ENCODE peak calls at places on chromosomes 11 and 22, in six cellular contexts. One of them, this sample, is unnamed.

GRCh38 chr11:117781650-117782049 is 15.4 kb downstream of the DSCAML1 start:
- DNase-seq in fibroblast of lung: no peak
- DNase-seq in hepatocyte: no peak
- DNase-seq in dorsolateral prefrontal cortex: no peak
- DNase-seq in endodermal cell: no peak
- DNase-seq in upper lobe of right lung: no peak
- DNase-seq in this sample: no peak

GRCh38 chr22:38316340-38317236 is 645 bp downstream of the CSNK1E start:
- DNase-seq in fibroblast of lung: peak; percentile 60
- DNase-seq in hepatocyte: peak; percentile 81
- DNase-seq in dorsolateral prefrontal cortex: peak; percentile 82
- DNase-seq in endodermal cell: peak; percentile 74
- DNase-seq in upper lobe of right lung: peak; percentile 89
- DNase-seq in this sample: peak; percentile 61

GRCh38 chr11:130449996-130450419 is 1.6 kb downstream of the ADAMTS15 start:
- DNase-seq in fibroblast of lung: peak; percentile 86
- DNase-seq in hepatocyte: peak; percentile 85
- DNase-seq in dorsolateral prefrontal cortex: peak; percentile 33
- DNase-seq in endodermal cell: peak; percentile 97
- DNase-seq in upper lobe of right lung: peak; percentile 86
- DNase-seq in this sample: peak; percentile 82

GRCh38 chr11:130042093-130042591 is 27.6 kb upstream of the APLP2 start:
- DNase-seq in fibroblast of lung: peak; percentile 90
- DNase-seq in hepatocyte: no peak
- DNase-seq in dorsolateral prefrontal cortex: no peak
- DNase-seq in endodermal cell: no peak
- DNase-seq in upper lobe of right lung: no peak
- DNase-seq in this sample: no peak

GRCh38 chr22:19631899-19632670 is 82.2 kb upstream of the SEPTIN5 start:
- DNase-seq in fibroblast of lung: peak; percentile 39
- DNase-seq in hepatocyte: peak; percentile 46
- DNase-seq in dorsolateral prefrontal cortex: no peak
- DNase-seq in endodermal cell: peak; percentile 89
- DNase-seq in upper lobe of right lung: no peak
- DNase-seq in this sample: no peak

GRCh38 chr11:133907216-133907615 is 49.6 kb downstream of the IGSF9B start:
- DNase-seq in fibroblast of lung: no peak
- DNase-seq in hepatocyte: no peak
- DNase-seq in dorsolateral prefrontal cortex: no peak
- DNase-seq in endodermal cell: no peak
- DNase-seq in upper lobe of right lung: peak; percentile 36
- DNase-seq in this sample: no peak

GRCh38 chr11:119370486-119371046 is 10.9 kb downstream of the USP2 start:
- DNase-seq in fibroblast of lung: no peak
- DNase-seq in hepatocyte: peak; percentile 51
- DNase-seq in dorsolateral prefrontal cortex: no peak
- DNase-seq in endodermal cell: peak; percentile 68
- DNase-seq in upper lobe of right lung: peak; percentile 66
- DNase-seq in this sample: peak; percentile 89

GRCh38 chr11:59918987-59919589 is 19.1 kb upstream of the OOSP1 start:
- DNase-seq in fibroblast of lung: peak; percentile 47
- DNase-seq in hepatocyte: peak; percentile 44
- DNase-seq in dorsolateral prefrontal cortex: no peak
- DNase-seq in endodermal cell: peak; percentile 71
- DNase-seq in upper lobe of right lung: no peak
- DNase-seq in this sample: no peak

GRCh38 chr11:33747969-33748368 is 11.7 kb upstream of the CD59 start:
- DNase-seq in fibroblast of lung: peak; percentile 55
- DNase-seq in hepatocyte: no peak
- DNase-seq in dorsolateral prefrontal cortex: no peak
- DNase-seq in endodermal cell: no peak
- DNase-seq in upper lobe of right lung: no peak
- DNase-seq in this sample: no peak

GRCh38 chr11:128291835-128292234 is 295.5 kb downstream of the ETS1 start:
- DNase-seq in fibroblast of lung: no peak
- DNase-seq in hepatocyte: no peak
- DNase-seq in dorsolateral prefrontal cortex: no peak
- DNase-seq in endodermal cell: no peak
- DNase-seq in upper lobe of right lung: no peak
- DNase-seq in this sample: no peak

GRCh38 chr22:35627267-35628041 is 10.3 kb upstream of the MB start:
- DNase-seq in fibroblast of lung: peak; percentile 89
- DNase-seq in hepatocyte: peak; percentile 92
- DNase-seq in dorsolateral prefrontal cortex: peak; percentile 65
- DNase-seq in endodermal cell: peak; percentile 92
- DNase-seq in upper lobe of right lung: peak; percentile 90
- DNase-seq in this sample: peak; percentile 86

GRCh38 chr11:101126551-101127347 is 2.9 kb downstream of the PGR start:
- DNase-seq in fibroblast of lung: no peak
- DNase-seq in hepatocyte: peak; percentile 8
- DNase-seq in dorsolateral prefrontal cortex: no peak
- DNase-seq in endodermal cell: peak; percentile 67
- DNase-seq in upper lobe of right lung: no peak
- DNase-seq in this sample: peak; percentile 59

GRCh38 chr11:71563401-71563800 is 2.0 kb upstream of the KRTAP5-10 start:
- DNase-seq in fibroblast of lung: peak; percentile 39
- DNase-seq in hepatocyte: peak; percentile 66
- DNase-seq in dorsolateral prefrontal cortex: no peak
- DNase-seq in endodermal cell: peak; percentile 82
- DNase-seq in upper lobe of right lung: no peak
- DNase-seq in this sample: no peak

GRCh38 chr22:42283288-42284229 is 13.1 kb upstream of the TCF20 start:
- DNase-seq in fibroblast of lung: peak; percentile 20
- DNase-seq in hepatocyte: peak; percentile 76
- DNase-seq in dorsolateral prefrontal cortex: peak; percentile 67
- DNase-seq in endodermal cell: peak; percentile 75
- DNase-seq in upper lobe of right lung: peak; percentile 61
- DNase-seq in this sample: peak; percentile 55

GRCh38 chr11:36300651-36301050 is 4.6 kb downstream of the PRR5L start:
- DNase-seq in fibroblast of lung: peak; percentile 41
- DNase-seq in hepatocyte: peak; percentile 35
- DNase-seq in dorsolateral prefrontal cortex: peak; percentile 66
- DNase-seq in endodermal cell: no peak
- DNase-seq in upper lobe of right lung: peak; percentile 69
- DNase-seq in this sample: peak; percentile 24

GRCh38 chr22:38272373-38273134 is at the start of gene TMEM184B:
- DNase-seq in fibroblast of lung: peak; percentile 54
- DNase-seq in hepatocyte: peak; percentile 93
- DNase-seq in dorsolateral prefrontal cortex: peak; percentile 70
- DNase-seq in endodermal cell: peak; percentile 89
- DNase-seq in upper lobe of right lung: peak; percentile 90
- DNase-seq in this sample: peak; percentile 86

GRCh38 chr22:21829523-21829922 is 37.9 kb downstream of the MAPK1 start:
- DNase-seq in fibroblast of lung: peak; percentile 34
- DNase-seq in hepatocyte: no peak
- DNase-seq in dorsolateral prefrontal cortex: no peak
- DNase-seq in endodermal cell: no peak
- DNase-seq in upper lobe of right lung: no peak
- DNase-seq in this sample: no peak

GRCh38 chr11:65868076-65868667 is 4.4 kb downstream of the EFEMP2 start:
- DNase-seq in fibroblast of lung: peak; percentile 12
- DNase-seq in hepatocyte: no peak
- DNase-seq in dorsolateral prefrontal cortex: no peak
- DNase-seq in endodermal cell: peak; percentile 86
- DNase-seq in upper lobe of right lung: no peak
- DNase-seq in this sample: no peak

GRCh38 chr11:31809857-31810778 is 1.0 kb downstream of the PAX6 start:
- DNase-seq in fibroblast of lung: peak; percentile 52
- DNase-seq in hepatocyte: peak; percentile 61
- DNase-seq in dorsolateral prefrontal cortex: no peak
- DNase-seq in endodermal cell: peak; percentile 85
- DNase-seq in upper lobe of right lung: no peak
- DNase-seq in this sample: peak; percentile 60

GRCh38 chr22:47195156-47195675 is 432.8 kb downstream of the TBC1D22A start:
- DNase-seq in fibroblast of lung: no peak
- DNase-seq in hepatocyte: no peak
- DNase-seq in dorsolateral prefrontal cortex: no peak
- DNase-seq in endodermal cell: peak; percentile 31
- DNase-seq in upper lobe of right lung: peak; percentile 38
- DNase-seq in this sample: no peak

DNA sequence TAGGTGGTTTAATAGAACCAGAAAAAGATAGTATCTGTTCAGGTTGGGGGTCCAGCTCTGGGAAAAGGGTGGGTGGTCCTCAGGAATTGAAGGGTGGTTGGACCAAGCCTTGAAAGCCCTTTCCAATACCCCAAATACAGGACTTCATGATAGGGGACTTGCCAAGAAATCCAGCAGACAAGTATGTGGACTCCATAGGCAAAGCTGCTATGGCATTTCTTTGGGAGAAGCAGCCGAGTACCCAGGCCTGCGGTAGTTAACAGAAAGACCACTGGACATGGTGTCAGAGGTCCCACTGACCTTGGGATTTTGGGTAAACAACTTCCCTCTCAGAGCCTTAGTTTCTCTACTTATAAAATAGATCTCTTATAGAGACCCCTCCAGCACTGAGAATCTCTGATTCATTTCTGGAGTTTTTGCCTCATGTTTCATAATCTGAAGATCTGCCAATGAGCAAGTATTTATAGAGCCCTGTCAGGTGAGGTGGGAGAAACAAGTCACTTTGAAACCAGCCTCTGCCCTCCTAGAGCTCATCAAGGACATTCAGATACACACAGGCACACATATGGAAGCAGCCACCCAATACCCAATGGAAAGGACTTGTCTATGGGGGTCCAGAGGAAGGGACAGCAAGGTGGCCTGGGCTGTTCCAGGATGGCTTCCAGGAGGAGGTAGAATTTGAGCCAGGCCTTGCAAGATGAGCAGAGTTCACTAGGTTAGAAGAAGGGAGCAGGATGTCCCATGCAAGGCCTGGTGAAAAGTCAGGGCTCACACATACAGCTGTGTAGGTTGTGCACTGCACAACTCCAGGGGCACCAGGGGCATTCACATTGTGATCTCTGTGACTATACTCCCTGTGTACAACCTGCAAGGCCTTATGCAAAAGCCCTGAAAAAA is 31.0 kb upstream of the ACCSL start:
- DNase-seq in fibroblast of lung: no peak
- DNase-seq in hepatocyte: peak; percentile 1
- DNase-seq in dorsolateral prefrontal cortex: no peak
- DNase-seq in endodermal cell: no peak
- DNase-seq in upper lobe of right lung: no peak
- DNase-seq in this sample: no peak
- H3K27ac ChIP-seq in fibroblast of lung: no peak overlapping the region
- H3K27ac ChIP-seq in hepatocyte: no peak overlapping the region
- H3K27ac ChIP-seq in dorsolateral prefrontal cortex: peak overlapping the region; percentile 16
- H3K27ac ChIP-seq in endodermal cell: no peak overlapping the region
- H3K27ac ChIP-seq in upper lobe of right lung: peak overlapping the region; percentile 11
- H3K27ac ChIP-seq in this sample: no peak overlapping the region

GRCh38 chr22:27801616-27802388 is at the start of gene MN1:
- DNase-seq in fibroblast of lung: peak; percentile 66
- DNase-seq in hepatocyte: peak; percentile 55
- DNase-seq in dorsolateral prefrontal cortex: peak; percentile 75
- DNase-seq in endodermal cell: peak; percentile 90
- DNase-seq in upper lobe of right lung: peak; percentile 72
- DNase-seq in this sample: peak; percentile 77

GRCh38 chr22:27799334-27800249 is 2.0 kb downstream of the MN1 start:
- DNase-seq in fibroblast of lung: peak; percentile 37
- DNase-seq in hepatocyte: no peak
- DNase-seq in dorsolateral prefrontal cortex: no peak
- DNase-seq in endodermal cell: peak; percentile 82
- DNase-seq in upper lobe of right lung: no peak
- DNase-seq in this sample: peak; percentile 79

GRCh38 chr22:27802389-27803079 is 978 bp upstream of the MN1 start:
- DNase-seq in fibroblast of lung: no peak
- DNase-seq in hepatocyte: no peak
- DNase-seq in dorsolateral prefrontal cortex: no peak
- DNase-seq in endodermal cell: no peak
- DNase-seq in upper lobe of right lung: no peak
- DNase-seq in this sample: no peak

GRCh38 chr22:27800250-27801131 is 1.1 kb downstream of the MN1 start:
- DNase-seq in fibroblast of lung: peak; percentile 70
- DNase-seq in hepatocyte: no peak
- DNase-seq in dorsolateral prefrontal cortex: no peak
- DNase-seq in endodermal cell: peak; percentile 80
- DNase-seq in upper lobe of right lung: no peak
- DNase-seq in this sample: peak; percentile 40

DNA sequence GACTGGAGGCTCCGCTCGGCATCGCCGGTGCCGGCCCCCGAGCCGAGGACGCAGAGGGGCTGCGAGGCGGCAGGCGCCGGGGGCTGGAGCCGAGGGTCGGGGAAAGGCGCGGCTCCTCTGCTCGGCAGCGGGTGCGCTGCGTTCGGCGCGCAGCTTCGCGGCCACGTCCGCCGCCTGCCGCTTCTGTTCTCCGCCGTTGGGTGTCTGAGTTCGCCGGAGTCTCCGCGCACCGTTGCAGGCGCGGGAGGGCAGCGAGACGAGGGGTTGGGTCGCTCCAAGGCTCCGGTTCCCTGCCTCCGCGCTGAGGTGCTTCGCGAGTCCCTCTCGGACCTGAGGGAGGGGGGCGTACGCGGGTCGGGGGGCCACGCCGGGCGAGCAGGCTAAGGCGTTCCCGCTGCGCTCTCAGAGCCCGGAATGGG is 350 bp downstream of the MN1 start:
- DNase-seq in fibroblast of lung: peak; percentile 66
- DNase-seq in hepatocyte: peak; percentile 61
- DNase-seq in dorsolateral prefrontal cortex: no peak
- DNase-seq in endodermal cell: peak; percentile 84
- DNase-seq in upper lobe of right lung: peak; percentile 69
- DNase-seq in this sample: peak; percentile 72
- TF ChIP-seq CTCF in fibroblast of lung: no peak
- TF ChIP-seq CTCF in hepatocyte: no peak
- TF ChIP-seq CTCF in dorsolateral prefrontal cortex: no peak
- TF ChIP-seq CTCF in endodermal cell: no peak
- TF ChIP-seq CTCF in upper lobe of right lung: no peak
- TF ChIP-seq CTCF in this sample: no peak

GRCh38 chr11:2466069-2466801 is 21.4 kb downstream of the KCNQ1 start:
- DNase-seq in fibroblast of lung: no peak
- DNase-seq in hepatocyte: no peak
- DNase-seq in dorsolateral prefrontal cortex: no peak
- DNase-seq in endodermal cell: peak; percentile 17
- DNase-seq in upper lobe of right lung: peak; percentile 57
- DNase-seq in this sample: no peak

GRCh38 chr11:2465201-2466068 is 20.6 kb downstream of the KCNQ1 start:
- DNase-seq in fibroblast of lung: no peak
- DNase-seq in hepatocyte: no peak
- DNase-seq in dorsolateral prefrontal cortex: no peak
- DNase-seq in endodermal cell: peak; percentile 35
- DNase-seq in upper lobe of right lung: peak; percentile 57
- DNase-seq in this sample: no peak

GRCh38 chr11:2468363-2469240 is 23.8 kb downstream of the KCNQ1 start:
- DNase-seq in fibroblast of lung: no peak
- DNase-seq in hepatocyte: peak; percentile 1
- DNase-seq in dorsolateral prefrontal cortex: no peak
- DNase-seq in endodermal cell: peak; percentile 29
- DNase-seq in upper lobe of right lung: peak; percentile 46
- DNase-seq in this sample: no peak

GRCh38 chr11:2466869-2467694 is 22.3 kb downstream of the KCNQ1 start:
- DNase-seq in fibroblast of lung: no peak
- DNase-seq in hepatocyte: no peak
- DNase-seq in dorsolateral prefrontal cortex: no peak
- DNase-seq in endodermal cell: peak; percentile 31
- DNase-seq in upper lobe of right lung: peak; percentile 61
- DNase-seq in this sample: no peak

GRCh38 chr11:2467695-2468055 is 22.9 kb downstream of the KCNQ1 start:
- DNase-seq in fibroblast of lung: no peak
- DNase-seq in hepatocyte: no peak
- DNase-seq in dorsolateral prefrontal cortex: no peak
- DNase-seq in endodermal cell: peak; percentile 23
- DNase-seq in upper lobe of right lung: peak; percentile 55
- DNase-seq in this sample: no peak
- H3K27ac ChIP-seq in fibroblast of lung: no peak overlapping the region
- H3K27ac ChIP-seq in hepatocyte: no peak overlapping the region
- H3K27ac ChIP-seq in dorsolateral prefrontal cortex: no peak overlapping the region
- H3K27ac ChIP-seq in endodermal cell: no peak overlapping the region
- H3K27ac ChIP-seq in upper lobe of right lung: no peak overlapping the region
- H3K27ac ChIP-seq in this sample: no peak overlapping the region

GRCh38 chr22:44438056-44438455 is 60.0 kb downstream of the RTL6 start:
- DNase-seq in fibroblast of lung: no peak
- DNase-seq in hepatocyte: no peak
- DNase-seq in dorsolateral prefrontal cortex: no peak
- DNase-seq in endodermal cell: peak; percentile 78
- DNase-seq in upper lobe of right lung: peak; percentile 48
- DNase-seq in this sample: no peak
- TF ChIP-seq CTCF in fibroblast of lung: no peak
- TF ChIP-seq CTCF in hepatocyte: no peak
- TF ChIP-seq CTCF in dorsolateral prefrontal cortex: no peak
- TF ChIP-seq CTCF in endodermal cell: peak; percentile 69
- TF ChIP-seq CTCF in upper lobe of right lung: no peak
- TF ChIP-seq CTCF in this sample: no peak

This sample was measured in psoas muscle.